ENCODE peak calls at places on chromosomes 6 and 20, in five cellular contexts. I is K562, Z is HEK293T, F is HepG2, K is SK-N-SH. H is an unnamed sample.

GRCh38 chr20:584375-585301 is 25.5 kb downstream of the TCF15 start:
- DNase-seq in I (peak), F (peak), K (no peak), Z (no peak), H (no peak)

GRCh38 chr20:25058051-25058796 is at the start of gene ACSS1:
- DNase-seq in F (no peak), Z (peak), I (peak), K (peak), H (peak)

GRCh38 chr20:1392443-1392692 is 486 bp downstream of the FKBP1A start:
- DNase-seq in Z (no peak), I (no peak), K (no peak), F (no peak), H (no peak)

GRCh38 chr6:152112503-152113261 is 305.2 kb downstream of the ESR1 start:
- DNase-seq in K (no peak), F (no peak), Z (no peak), I (no peak), H (no peak)

GRCh38 chr6:56378966-56379608 is 131.7 kb upstream of the COL21A1 start:
- DNase-seq in K (no peak), I (no peak), F (no peak), Z (no peak), H (no peak)

GRCh38 chr6:105545947-105546710 is 143.2 kb upstream of the PREP start:
- DNase-seq in Z (no peak), I (no peak), F (no peak), K (no peak), H (no peak)

GRCh38 chr6:112366695-112367546 is 19.8 kb downstream of the RFPL4B start:
- DNase-seq in F (no peak), Z (no peak), K (peak), I (no peak), H (no peak)

GRCh38 chr20:35199696-35200095 is 26.8 kb upstream of the MMP24 start:
- DNase-seq in K (no peak), I (no peak), F (no peak), Z (no peak), H (no peak)

GRCh38 chr6:145067430-145067829 is 667.9 kb downstream of the EPM2A start:
- DNase-seq in I (no peak), Z (no peak), F (no peak), K (no peak), H (no peak)

DNA sequence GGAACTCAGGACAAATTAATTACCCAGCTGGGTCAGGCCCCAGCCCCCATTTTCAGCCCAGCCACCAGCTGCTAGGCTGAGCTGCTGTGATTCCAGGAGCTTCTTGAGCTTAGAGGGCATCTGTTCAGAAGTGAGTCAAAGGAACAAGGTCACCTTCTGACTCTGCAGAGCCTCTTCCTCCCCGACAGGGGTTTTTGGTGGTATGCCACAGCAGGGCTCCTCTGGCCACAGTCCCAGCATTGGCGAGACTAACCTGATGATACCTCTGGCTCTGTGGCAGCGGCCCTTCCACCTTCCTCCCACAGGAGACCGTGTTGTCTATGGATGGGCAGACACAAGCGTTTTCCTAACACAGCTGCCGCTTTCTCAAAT is 39.7 kb downstream of the ZC3H12D start:
- DNase-seq in I (no peak), K (no peak), Z (no peak), F (no peak), H (no peak)
- TF ChIP-seq FOXM1 in I (no peak), K (no peak), Z (no peak), F (no peak), H (no peak)

GRCh38 chr6:127120787-127121636 is 2.5 kb downstream of the RSPO3 start:
- DNase-seq in Z (peak), I (peak), F (peak), K (peak), H (peak)

GRCh38 chr6:127118505-127119360 is at the start of gene RSPO3:
- DNase-seq in Z (peak), K (peak), I (no peak), F (no peak), H (no peak)

GRCh38 chr6:127117979-127118504 is 429 bp upstream of the RSPO3 start:
- DNase-seq in F (no peak), Z (peak), K (peak), I (no peak), H (no peak)

GRCh38 chr6:127120109-127120786 is 1.8 kb downstream of the RSPO3 start:
- DNase-seq in F (no peak), I (no peak), K (peak), Z (no peak), H (no peak)

GRCh38 chr6:127119361-127120108 is 1.1 kb downstream of the RSPO3 start:
- DNase-seq in F (no peak), Z (peak), K (peak), I (no peak), H (no peak)
- TF ChIP-seq FOXM1 in F (no peak), Z (no peak), K (no peak), I (no peak), H (no peak)

DNA sequence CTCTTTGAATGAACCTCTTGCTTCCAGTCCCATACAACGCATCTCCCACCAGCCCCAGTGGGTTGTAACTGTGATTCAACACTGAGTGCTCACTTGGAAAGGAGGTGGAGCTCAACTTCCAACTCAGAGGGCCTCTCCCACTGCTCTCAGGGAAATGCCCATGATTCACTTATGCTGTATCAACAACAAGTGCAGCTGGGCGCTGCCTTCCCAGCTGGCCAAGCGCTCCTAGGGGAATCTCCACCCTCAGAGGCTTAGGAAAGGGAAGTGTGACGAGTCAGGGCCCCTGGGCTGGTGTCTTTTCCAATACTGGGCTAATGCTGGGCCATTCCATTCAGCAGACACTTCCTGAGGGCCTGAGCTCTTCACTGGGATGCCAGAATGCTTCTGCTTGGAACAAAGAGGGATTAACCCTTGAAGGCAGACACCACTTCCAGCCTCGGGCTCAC is 8.1 kb upstream of the OCSTAMP start:
- DNase-seq in F (peak), Z (no peak), K (no peak), I (no peak), H (no peak)
- TF ChIP-seq FOXM1 in F (no peak), Z (no peak), K (no peak), I (no peak), H (no peak)

GRCh38 chr6:6219716-6220115 is 100.7 kb downstream of the F13A1 start:
- DNase-seq in I (no peak), F (no peak), K (no peak), Z (no peak), H (no peak)

GRCh38 chr6:6220718-6221117 is 99.7 kb downstream of the F13A1 start:
- DNase-seq in Z (no peak), F (no peak), K (no peak), I (no peak), H (no peak)

GRCh38 chr6:6217838-6218237 is 102.6 kb downstream of the F13A1 start:
- DNase-seq in K (no peak), Z (no peak), I (no peak), F (no peak), H (no peak)

GRCh38 chr6:6221829-6222535 is 98.5 kb downstream of the F13A1 start:
- DNase-seq in F (peak), I (peak), K (peak), Z (peak), H (no peak)

GRCh38 chr6:6218246-6219085 is 102.0 kb downstream of the F13A1 start:
- DNase-seq in F (no peak), Z (no peak), K (no peak), I (no peak), H (no peak)
- TF ChIP-seq FOXM1 in F (no peak), Z (no peak), K (no peak), I (no peak), H (no peak)

GRCh38 chr6:15741405-15741804 is 78.6 kb upstream of the DTNBP1 start:
- DNase-seq in Z (no peak), K (no peak), F (no peak), I (no peak), H (no peak)

GRCh38 chr6:15747354-15747883 is 84.6 kb upstream of the DTNBP1 start:
- DNase-seq in Z (no peak), I (no peak), F (no peak), K (no peak), H (no peak)

GRCh38 chr6:15739867-15740266 is 77.0 kb upstream of the DTNBP1 start:
- DNase-seq in F (no peak), K (no peak), I (no peak), Z (no peak), H (no peak)

GRCh38 chr6:15748341-15748740 is 85.5 kb upstream of the DTNBP1 start:
- DNase-seq in I (no peak), K (no peak), F (no peak), Z (no peak), H (no peak)

GRCh38 chr6:15744824-15745402 is 82.1 kb upstream of the DTNBP1 start:
- DNase-seq in I (no peak), Z (no peak), K (no peak), F (no peak), H (no peak)
- TF ChIP-seq FOXM1 in I (no peak), Z (no peak), K (no peak), F (no peak), H (no peak)

GRCh38 chr6:169489642-169490408 is 212.0 kb downstream of the WDR27 start:
- DNase-seq in F (no peak), I (no peak), Z (no peak), K (no peak), H (no peak)
- TF ChIP-seq FOXM1 in F (no peak), I (no peak), Z (no peak), K (no peak), H (no peak)

DNA sequence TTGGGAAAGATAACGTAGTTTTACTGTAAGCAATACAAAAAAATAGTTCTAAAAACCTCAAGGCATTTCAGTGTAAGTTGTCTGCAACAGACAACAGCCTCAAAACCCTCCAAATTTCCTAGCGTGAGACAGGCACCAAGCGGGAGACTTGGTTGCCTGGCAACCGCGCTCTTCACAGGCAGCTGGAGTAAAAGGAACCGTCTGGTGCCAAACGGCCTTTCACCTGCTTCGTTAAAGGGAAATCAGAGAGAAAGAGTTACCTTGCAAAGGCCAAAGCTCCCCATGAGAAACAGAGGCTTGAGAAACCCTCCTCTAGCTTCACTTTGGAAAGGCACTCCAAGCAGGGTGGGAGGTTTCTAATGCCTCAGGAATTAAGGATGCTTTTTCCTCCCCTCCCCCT is 129.8 kb upstream of the UFL1 start:
- DNase-seq in F (no peak), I (no peak), K (peak), Z (peak), H (no peak)
- TF ChIP-seq FOXM1 in F (no peak), I (no peak), K (no peak), Z (no peak), H (no peak)

DNA sequence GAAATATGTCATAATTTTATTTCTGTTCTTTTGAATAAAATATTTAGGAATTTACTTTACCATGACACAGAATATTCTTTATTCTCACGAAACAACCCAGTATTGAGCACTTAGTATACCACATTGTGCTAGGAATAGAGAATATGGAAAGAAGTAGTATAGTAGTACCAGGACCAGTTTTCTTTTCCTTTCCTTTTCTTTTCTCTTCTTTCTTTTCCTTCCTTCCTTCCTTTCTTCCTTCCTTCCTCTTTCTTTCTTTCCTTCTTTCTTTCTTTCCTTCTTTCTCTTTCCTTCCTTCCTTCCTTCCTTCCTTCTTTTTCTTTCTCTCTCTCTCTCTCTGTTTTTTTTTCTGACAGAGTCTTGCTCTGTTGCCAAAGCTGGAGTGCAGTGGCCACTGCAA is 7.5 kb upstream of the PLCB4 start:
- DNase-seq in K (no peak), F (no peak), Z (no peak), I (no peak), H (no peak)
- TF ChIP-seq FOXM1 in K (no peak), F (no peak), Z (no peak), I (no peak), H (no peak)

DNA sequence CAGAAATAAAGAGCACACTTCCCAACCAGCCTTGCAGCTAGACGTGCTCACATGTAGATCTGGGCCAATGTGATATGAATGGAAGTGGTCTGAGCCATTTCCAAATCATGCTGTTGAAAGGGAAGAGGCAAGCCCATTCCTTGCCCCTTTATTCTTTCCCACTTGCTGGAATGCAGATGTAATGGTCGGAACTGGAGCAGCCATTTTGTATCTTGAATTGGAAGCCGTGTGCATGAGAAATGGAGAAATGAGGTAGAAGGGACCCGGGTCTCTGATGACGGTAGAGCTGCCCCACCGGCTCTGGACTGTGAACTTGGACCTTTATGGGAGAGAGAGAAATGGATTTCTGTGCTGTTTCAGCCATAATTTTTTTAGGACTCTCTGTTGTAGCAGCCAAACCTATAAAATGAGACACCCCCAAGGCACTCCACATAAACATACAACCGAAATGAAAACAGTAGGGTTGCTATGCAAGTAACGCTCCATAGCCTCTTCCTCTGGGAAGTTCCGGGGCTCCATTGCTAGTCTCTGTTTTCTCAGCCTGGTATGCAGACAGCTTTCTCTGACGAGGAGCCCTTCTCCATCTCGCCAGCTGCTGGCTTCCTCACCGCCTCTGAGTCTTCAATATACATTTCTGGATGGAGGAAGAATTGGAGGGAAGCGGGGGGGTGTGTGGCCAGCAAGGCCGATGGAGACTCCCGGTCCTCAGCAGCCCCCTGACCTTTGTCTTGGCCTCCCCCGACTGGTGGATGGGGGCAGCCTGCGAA is 54.7 kb upstream of the STX16 start:
- DNase-seq in Z (no peak), K (no peak), I (no peak), F (no peak), H (no peak)
- TF ChIP-seq FOXM1 in Z (no peak), K (no peak), I (no peak), F (no peak), H (no peak)